ENCODE peak calls at places on chromosomes 2 and 18, in ten cellular contexts. One of them, this sample, is unnamed.

GRCh38 chr2:20390524-20391123 is 40.0 kb upstream of the PUM2 start:
- DNase-seq in HCT116: no peak
- DNase-seq in AG04449: no peak
- DNase-seq in fibroblast of the aortic adventitia: no peak
- DNase-seq in GM23248: peak
- DNase-seq in IMR-90: no peak
- DNase-seq in testis: no peak
- DNase-seq in A673: no peak
- DNase-seq in right atrium auricular region: peak
- DNase-seq in A549: no peak
- DNase-seq in this sample: no peak

GRCh38 chr18:40371673-40372072 is 1583.4 kb upstream of the PIK3C3 start:
- DNase-seq in HCT116: no peak
- DNase-seq in AG04449: no peak
- DNase-seq in fibroblast of the aortic adventitia: no peak
- DNase-seq in GM23248: peak
- DNase-seq in IMR-90: peak
- DNase-seq in testis: no peak
- DNase-seq in A673: no peak
- DNase-seq in right atrium auricular region: no peak
- DNase-seq in A549: no peak
- DNase-seq in this sample: no peak

GRCh38 chr2:529425-529824 is 147.8 kb downstream of the TMEM18 start:
- DNase-seq in HCT116: peak
- DNase-seq in AG04449: no peak
- DNase-seq in fibroblast of the aortic adventitia: peak
- DNase-seq in GM23248: peak
- DNase-seq in IMR-90: peak
- DNase-seq in testis: no peak
- DNase-seq in A673: peak
- DNase-seq in right atrium auricular region: no peak
- DNase-seq in A549: no peak
- DNase-seq in this sample: peak

GRCh38 chr2:140639628-140640027 is 1491.2 kb downstream of the LRP1B start:
- DNase-seq in HCT116: no peak
- DNase-seq in AG04449: no peak
- DNase-seq in fibroblast of the aortic adventitia: no peak
- DNase-seq in GM23248: no peak
- DNase-seq in IMR-90: no peak
- DNase-seq in testis: no peak
- DNase-seq in A673: no peak
- DNase-seq in right atrium auricular region: no peak
- DNase-seq in A549: no peak
- DNase-seq in this sample: no peak

GRCh38 chr2:231615058-231615671 is 22.5 kb downstream of the TEX44 start:
- DNase-seq in HCT116: no peak
- DNase-seq in AG04449: no peak
- DNase-seq in fibroblast of the aortic adventitia: no peak
- DNase-seq in GM23248: no peak
- DNase-seq in IMR-90: no peak
- DNase-seq in testis: no peak
- DNase-seq in A673: no peak
- DNase-seq in right atrium auricular region: no peak
- DNase-seq in A549: no peak
- DNase-seq in this sample: no peak

GRCh38 chr2:150919899-150920298 is 341.8 kb downstream of the RBM43 start:
- DNase-seq in HCT116: no peak
- DNase-seq in AG04449: no peak
- DNase-seq in fibroblast of the aortic adventitia: no peak
- DNase-seq in GM23248: peak
- DNase-seq in IMR-90: peak
- DNase-seq in testis: no peak
- DNase-seq in A673: no peak
- DNase-seq in right atrium auricular region: no peak
- DNase-seq in A549: no peak
- DNase-seq in this sample: peak

GRCh38 chr2:240960309-240960962 is 38.0 kb upstream of the SNED1 start:
- DNase-seq in HCT116: no peak
- DNase-seq in AG04449: no peak
- DNase-seq in fibroblast of the aortic adventitia: peak
- DNase-seq in GM23248: no peak
- DNase-seq in IMR-90: peak
- DNase-seq in testis: peak
- DNase-seq in A673: no peak
- DNase-seq in right atrium auricular region: peak
- DNase-seq in A549: no peak
- DNase-seq in this sample: no peak

GRCh38 chr2:128277961-128278681 is 40.5 kb downstream of the HS6ST1 start:
- DNase-seq in HCT116: no peak
- DNase-seq in AG04449: no peak
- DNase-seq in fibroblast of the aortic adventitia: no peak
- DNase-seq in GM23248: no peak
- DNase-seq in IMR-90: no peak
- DNase-seq in testis: no peak
- DNase-seq in A673: no peak
- DNase-seq in right atrium auricular region: no peak
- DNase-seq in A549: no peak
- DNase-seq in this sample: no peak

GRCh38 chr18:63476666-63477065 is at the start of gene SERPINB5:
- DNase-seq in HCT116: peak
- DNase-seq in AG04449: no peak
- DNase-seq in fibroblast of the aortic adventitia: no peak
- DNase-seq in GM23248: no peak
- DNase-seq in IMR-90: no peak
- DNase-seq in testis: no peak
- DNase-seq in A673: no peak
- DNase-seq in right atrium auricular region: no peak
- DNase-seq in A549: no peak
- DNase-seq in this sample: no peak

GRCh38 chr18:63480476-63480875 is 3.7 kb downstream of the SERPINB5 start:
- DNase-seq in HCT116: no peak
- DNase-seq in AG04449: no peak
- DNase-seq in fibroblast of the aortic adventitia: no peak
- DNase-seq in GM23248: no peak
- DNase-seq in IMR-90: no peak
- DNase-seq in testis: no peak
- DNase-seq in A673: no peak
- DNase-seq in right atrium auricular region: no peak
- DNase-seq in A549: no peak
- DNase-seq in this sample: no peak

GRCh38 chr18:63477972-63478371 is 1.2 kb downstream of the SERPINB5 start:
- DNase-seq in HCT116: no peak
- DNase-seq in AG04449: no peak
- DNase-seq in fibroblast of the aortic adventitia: peak
- DNase-seq in GM23248: peak
- DNase-seq in IMR-90: no peak
- DNase-seq in testis: no peak
- DNase-seq in A673: peak
- DNase-seq in right atrium auricular region: no peak
- DNase-seq in A549: no peak
- DNase-seq in this sample: no peak

GRCh38 chr18:63479826-63480225 is 3.1 kb downstream of the SERPINB5 start:
- DNase-seq in HCT116: no peak
- DNase-seq in AG04449: no peak
- DNase-seq in fibroblast of the aortic adventitia: no peak
- DNase-seq in GM23248: no peak
- DNase-seq in IMR-90: no peak
- DNase-seq in testis: no peak
- DNase-seq in A673: no peak
- DNase-seq in right atrium auricular region: no peak
- DNase-seq in A549: no peak
- DNase-seq in this sample: no peak

DNA sequence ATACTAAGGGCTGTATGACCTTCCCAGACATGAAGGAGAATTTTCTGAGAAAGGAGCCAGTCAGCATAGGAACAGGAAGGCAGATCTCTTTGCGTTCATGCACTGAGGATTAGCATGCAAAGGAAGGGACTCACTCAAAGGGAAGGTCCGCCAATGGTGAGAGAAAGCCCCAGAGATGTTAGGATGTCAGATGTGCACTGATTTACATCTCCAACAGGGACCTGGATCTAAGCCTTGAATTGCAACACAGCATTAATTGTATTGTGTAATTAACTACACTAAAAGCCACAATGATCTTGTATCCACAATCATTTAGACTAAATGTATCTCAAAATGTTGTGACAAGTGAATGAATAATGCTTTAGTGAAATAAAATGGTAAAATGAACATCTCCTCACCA is 4.1 kb downstream of the SERPINB5 start:
- DNase-seq in HCT116: no peak
- DNase-seq in AG04449: no peak
- DNase-seq in fibroblast of the aortic adventitia: no peak
- DNase-seq in GM23248: no peak
- DNase-seq in IMR-90: no peak
- DNase-seq in testis: no peak
- DNase-seq in A673: no peak
- DNase-seq in right atrium auricular region: no peak
- DNase-seq in A549: no peak
- DNase-seq in this sample: no peak
- H3K4me3 ChIP-seq in HCT116: no peak
- H3K4me3 ChIP-seq in AG04449: no peak
- H3K4me3 ChIP-seq in fibroblast of the aortic adventitia: no peak
- H3K4me3 ChIP-seq in GM23248: no peak
- H3K4me3 ChIP-seq in IMR-90: no peak
- H3K4me3 ChIP-seq in testis: no peak
- H3K4me3 ChIP-seq in A673: no peak
- H3K4me3 ChIP-seq in right atrium auricular region: no peak
- H3K4me3 ChIP-seq in A549: no peak
- H3K4me3 ChIP-seq in this sample: no peak

DNA sequence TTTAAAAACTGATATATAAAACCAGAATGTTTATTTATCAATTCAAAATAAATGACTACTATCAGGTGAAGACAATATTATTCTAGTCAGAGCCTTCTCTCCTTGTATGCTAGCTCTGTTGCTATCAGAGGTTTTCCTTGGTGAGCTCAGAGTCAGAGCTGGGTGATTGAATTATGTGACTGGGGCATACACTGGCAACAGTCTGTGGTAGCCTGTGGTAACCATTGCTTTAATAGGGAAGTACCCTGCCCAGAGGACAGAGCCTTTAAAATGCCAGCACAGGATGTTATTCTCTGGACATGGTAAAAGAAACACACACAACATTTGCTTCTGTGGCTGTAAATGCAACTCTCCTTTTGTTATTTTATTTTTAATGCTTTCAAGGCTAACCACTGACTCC is 124.7 kb downstream of the PPP1R1C start:
- DNase-seq in HCT116: no peak
- DNase-seq in AG04449: no peak
- DNase-seq in fibroblast of the aortic adventitia: no peak
- DNase-seq in GM23248: no peak
- DNase-seq in IMR-90: no peak
- DNase-seq in testis: no peak
- DNase-seq in A673: no peak
- DNase-seq in right atrium auricular region: no peak
- DNase-seq in A549: no peak
- DNase-seq in this sample: no peak
- H3K4me3 ChIP-seq in HCT116: no peak
- H3K4me3 ChIP-seq in AG04449: no peak
- H3K4me3 ChIP-seq in fibroblast of the aortic adventitia: no peak
- H3K4me3 ChIP-seq in GM23248: no peak
- H3K4me3 ChIP-seq in IMR-90: no peak
- H3K4me3 ChIP-seq in testis: no peak
- H3K4me3 ChIP-seq in A673: no peak
- H3K4me3 ChIP-seq in right atrium auricular region: no peak
- H3K4me3 ChIP-seq in A549: no peak
- H3K4me3 ChIP-seq in this sample: no peak

GRCh38 chr2:149587220-149587949 is at the start of gene MMADHC:
- DNase-seq in HCT116: peak
- DNase-seq in AG04449: peak
- DNase-seq in fibroblast of the aortic adventitia: peak
- DNase-seq in GM23248: peak
- DNase-seq in IMR-90: peak
- DNase-seq in testis: peak
- DNase-seq in A673: peak
- DNase-seq in right atrium auricular region: peak
- DNase-seq in A549: peak
- DNase-seq in this sample: peak

GRCh38 chr2:149586063-149586462 is 1.5 kb downstream of the MMADHC start:
- DNase-seq in HCT116: no peak
- DNase-seq in AG04449: no peak
- DNase-seq in fibroblast of the aortic adventitia: no peak
- DNase-seq in GM23248: no peak
- DNase-seq in IMR-90: no peak
- DNase-seq in testis: no peak
- DNase-seq in A673: no peak
- DNase-seq in right atrium auricular region: no peak
- DNase-seq in A549: no peak
- DNase-seq in this sample: no peak

GRCh38 chr2:149587950-149588487 is 444 bp upstream of the MMADHC start:
- DNase-seq in HCT116: no peak
- DNase-seq in AG04449: no peak
- DNase-seq in fibroblast of the aortic adventitia: no peak
- DNase-seq in GM23248: peak
- DNase-seq in IMR-90: no peak
- DNase-seq in testis: no peak
- DNase-seq in A673: no peak
- DNase-seq in right atrium auricular region: no peak
- DNase-seq in A549: no peak
- DNase-seq in this sample: no peak

GRCh38 chr2:149586898-149587219 is 716 bp downstream of the MMADHC start:
- DNase-seq in HCT116: no peak
- DNase-seq in AG04449: no peak
- DNase-seq in fibroblast of the aortic adventitia: no peak
- DNase-seq in GM23248: no peak
- DNase-seq in IMR-90: no peak
- DNase-seq in testis: no peak
- DNase-seq in A673: no peak
- DNase-seq in right atrium auricular region: no peak
- DNase-seq in A549: no peak
- DNase-seq in this sample: no peak

GRCh38 chr2:149585317-149585885 is 2.2 kb downstream of the MMADHC start:
- DNase-seq in HCT116: no peak
- DNase-seq in AG04449: no peak
- DNase-seq in fibroblast of the aortic adventitia: no peak
- DNase-seq in GM23248: no peak
- DNase-seq in IMR-90: peak
- DNase-seq in testis: no peak
- DNase-seq in A673: no peak
- DNase-seq in right atrium auricular region: no peak
- DNase-seq in A549: no peak
- DNase-seq in this sample: no peak
- H3K4me3 ChIP-seq in HCT116: no peak
- H3K4me3 ChIP-seq in AG04449: peak
- H3K4me3 ChIP-seq in fibroblast of the aortic adventitia: peak
- H3K4me3 ChIP-seq in GM23248: peak
- H3K4me3 ChIP-seq in IMR-90: peak
- H3K4me3 ChIP-seq in testis: no peak
- H3K4me3 ChIP-seq in A673: peak
- H3K4me3 ChIP-seq in right atrium auricular region: no peak
- H3K4me3 ChIP-seq in A549: peak
- H3K4me3 ChIP-seq in this sample: peak

DNA sequence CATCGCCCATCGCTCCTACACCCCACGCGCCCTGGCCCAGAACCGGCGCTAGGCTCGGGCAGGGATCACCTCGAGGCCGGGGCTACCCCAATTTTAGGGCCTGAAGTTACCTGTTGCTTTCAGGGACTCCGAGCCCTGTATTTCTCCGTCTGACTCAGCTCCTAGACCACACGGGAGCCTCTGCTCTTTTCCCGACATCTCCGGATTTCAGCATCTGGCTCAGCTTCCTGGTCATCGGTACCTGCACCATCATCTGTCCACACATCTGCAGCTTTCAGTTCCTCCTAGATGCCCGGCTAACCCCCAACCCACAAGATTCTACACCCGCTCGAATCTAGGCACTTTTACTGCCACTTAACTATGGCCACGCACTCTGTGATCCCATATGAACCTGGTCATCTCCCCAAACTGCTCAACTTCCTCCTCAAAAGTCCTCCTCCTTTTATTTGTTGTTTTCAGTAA is 12.1 kb upstream of the HMSD start:
- DNase-seq in HCT116: no peak
- DNase-seq in AG04449: no peak
- DNase-seq in fibroblast of the aortic adventitia: no peak
- DNase-seq in GM23248: no peak
- DNase-seq in IMR-90: no peak
- DNase-seq in testis: no peak
- DNase-seq in A673: no peak
- DNase-seq in right atrium auricular region: no peak
- DNase-seq in A549: no peak
- DNase-seq in this sample: no peak
- H3K4me3 ChIP-seq in HCT116: no peak
- H3K4me3 ChIP-seq in AG04449: peak
- H3K4me3 ChIP-seq in fibroblast of the aortic adventitia: peak
- H3K4me3 ChIP-seq in GM23248: peak
- H3K4me3 ChIP-seq in IMR-90: peak
- H3K4me3 ChIP-seq in testis: peak
- H3K4me3 ChIP-seq in A673: peak
- H3K4me3 ChIP-seq in right atrium auricular region: peak
- H3K4me3 ChIP-seq in A549: peak
- H3K4me3 ChIP-seq in this sample: peak